ENCODE peak calls at places on chromosomes 12 and 14, in six cellular contexts. One of them, this sample, is unnamed.

GRCh38 chr12:27751386-27752047 is 28.5 kb upstream of the KLHL42 start:
- DNase-seq in thyroid gland: peak; percentile 14
- DNase-seq in CD8-positive, alpha-beta T cell: no peak
- DNase-seq in mammary epithelial cell: peak; percentile 88
- DNase-seq in K562: no peak
- DNase-seq in tibial artery: no peak
- DNase-seq in this sample: no peak

GRCh38 chr12:125861299-125862281 is 796.4 kb downstream of the AACS start:
- DNase-seq in thyroid gland: peak; percentile 22
- DNase-seq in CD8-positive, alpha-beta T cell: no peak
- DNase-seq in mammary epithelial cell: no peak
- DNase-seq in K562: peak; percentile 30
- DNase-seq in tibial artery: no peak
- DNase-seq in this sample: no peak

GRCh38 chr14:70338550-70338949 is 20.9 kb downstream of the COX16 start:
- DNase-seq in thyroid gland: no peak
- DNase-seq in CD8-positive, alpha-beta T cell: no peak
- DNase-seq in mammary epithelial cell: no peak
- DNase-seq in K562: no peak
- DNase-seq in tibial artery: no peak
- DNase-seq in this sample: no peak

GRCh38 chr14:75522224-75522764 is at the start of gene BATF:
- DNase-seq in thyroid gland: peak; percentile 12
- DNase-seq in CD8-positive, alpha-beta T cell: peak; percentile 66
- DNase-seq in mammary epithelial cell: no peak
- DNase-seq in K562: no peak
- DNase-seq in tibial artery: peak; percentile 54
- DNase-seq in this sample: peak; percentile 16

GRCh38 chr14:34711169-34711568 is 3.2 kb downstream of the CFL2 start:
- DNase-seq in thyroid gland: no peak
- DNase-seq in CD8-positive, alpha-beta T cell: no peak
- DNase-seq in mammary epithelial cell: peak; percentile 54
- DNase-seq in K562: no peak
- DNase-seq in tibial artery: no peak
- DNase-seq in this sample: no peak

GRCh38 chr12:2183556-2184541 is 131.1 kb downstream of the CACNA1C start:
- DNase-seq in thyroid gland: peak; percentile 18
- DNase-seq in CD8-positive, alpha-beta T cell: no peak
- DNase-seq in mammary epithelial cell: peak; percentile 4
- DNase-seq in K562: no peak
- DNase-seq in tibial artery: no peak
- DNase-seq in this sample: no peak

GRCh38 chr12:51011960-51012359 is 14.2 kb downstream of the SLC11A2 start:
- DNase-seq in thyroid gland: peak; percentile 95
- DNase-seq in CD8-positive, alpha-beta T cell: no peak
- DNase-seq in mammary epithelial cell: no peak
- DNase-seq in K562: no peak
- DNase-seq in tibial artery: no peak
- DNase-seq in this sample: no peak

GRCh38 chr14:41285193-41285748 is 321.4 kb upstream of the LRFN5 start:
- DNase-seq in thyroid gland: no peak
- DNase-seq in CD8-positive, alpha-beta T cell: no peak
- DNase-seq in mammary epithelial cell: peak; percentile 7
- DNase-seq in K562: no peak
- DNase-seq in tibial artery: peak; percentile 21
- DNase-seq in this sample: no peak

GRCh38 chr12:52984136-52984535 is 22.1 kb upstream of the EIF4B start:
- DNase-seq in thyroid gland: no peak
- DNase-seq in CD8-positive, alpha-beta T cell: no peak
- DNase-seq in mammary epithelial cell: no peak
- DNase-seq in K562: no peak
- DNase-seq in tibial artery: no peak
- DNase-seq in this sample: no peak

GRCh38 chr12:116517431-116518045 is 41.6 kb upstream of the MAP1LC3B2 start:
- DNase-seq in thyroid gland: no peak
- DNase-seq in CD8-positive, alpha-beta T cell: no peak
- DNase-seq in mammary epithelial cell: peak; percentile 88
- DNase-seq in K562: no peak
- DNase-seq in tibial artery: no peak
- DNase-seq in this sample: no peak

GRCh38 chr12:61213646-61214045 is 1046.6 kb upstream of the USP15 start:
- DNase-seq in thyroid gland: no peak
- DNase-seq in CD8-positive, alpha-beta T cell: no peak
- DNase-seq in mammary epithelial cell: no peak
- DNase-seq in K562: no peak
- DNase-seq in tibial artery: no peak
- DNase-seq in this sample: no peak

GRCh38 chr12:100859063-100859627 is 64.6 kb downstream of the ANO4 start:
- DNase-seq in thyroid gland: no peak
- DNase-seq in CD8-positive, alpha-beta T cell: no peak
- DNase-seq in mammary epithelial cell: no peak
- DNase-seq in K562: no peak
- DNase-seq in tibial artery: no peak
- DNase-seq in this sample: no peak

GRCh38 chr12:101945361-101946232 is 68.2 kb downstream of the DRAM1 start:
- DNase-seq in thyroid gland: no peak
- DNase-seq in CD8-positive, alpha-beta T cell: no peak
- DNase-seq in mammary epithelial cell: no peak
- DNase-seq in K562: no peak
- DNase-seq in tibial artery: no peak
- DNase-seq in this sample: no peak

GRCh38 chr12:124543052-124543590 is 24.3 kb downstream of the NCOR2 start:
- DNase-seq in thyroid gland: peak; percentile 31
- DNase-seq in CD8-positive, alpha-beta T cell: no peak
- DNase-seq in mammary epithelial cell: no peak
- DNase-seq in K562: no peak
- DNase-seq in tibial artery: no peak
- DNase-seq in this sample: no peak

GRCh38 chr14:69441948-69442347 is 42.6 kb upstream of the PLEKHD1 start:
- DNase-seq in thyroid gland: no peak
- DNase-seq in CD8-positive, alpha-beta T cell: no peak
- DNase-seq in mammary epithelial cell: no peak
- DNase-seq in K562: no peak
- DNase-seq in tibial artery: no peak
- DNase-seq in this sample: no peak

GRCh38 chr12:29742646-29743045 is 41.1 kb downstream of the TMTC1 start:
- DNase-seq in thyroid gland: no peak
- DNase-seq in CD8-positive, alpha-beta T cell: no peak
- DNase-seq in mammary epithelial cell: no peak
- DNase-seq in K562: no peak
- DNase-seq in tibial artery: no peak
- DNase-seq in this sample: no peak
- H3K27ac ChIP-seq in thyroid gland: no peak overlapping the region
- H3K27ac ChIP-seq in CD8-positive, alpha-beta T cell: no peak overlapping the region
- H3K27ac ChIP-seq in mammary epithelial cell: peak overlapping the region; percentile 94
- H3K27ac ChIP-seq in K562: no peak overlapping the region
- H3K27ac ChIP-seq in tibial artery: peak overlapping the region; percentile 51
- H3K27ac ChIP-seq in this sample: peak overlapping the region; percentile 74

GRCh38 chr14:26216797-26217196 is 381.0 kb downstream of the NOVA1 start:
- DNase-seq in thyroid gland: no peak
- DNase-seq in CD8-positive, alpha-beta T cell: no peak
- DNase-seq in mammary epithelial cell: no peak
- DNase-seq in K562: no peak
- DNase-seq in tibial artery: no peak
- DNase-seq in this sample: no peak

GRCh38 chr14:26218858-26219257 is 379.0 kb downstream of the NOVA1 start:
- DNase-seq in thyroid gland: no peak
- DNase-seq in CD8-positive, alpha-beta T cell: no peak
- DNase-seq in mammary epithelial cell: no peak
- DNase-seq in K562: no peak
- DNase-seq in tibial artery: no peak
- DNase-seq in this sample: no peak

DNA sequence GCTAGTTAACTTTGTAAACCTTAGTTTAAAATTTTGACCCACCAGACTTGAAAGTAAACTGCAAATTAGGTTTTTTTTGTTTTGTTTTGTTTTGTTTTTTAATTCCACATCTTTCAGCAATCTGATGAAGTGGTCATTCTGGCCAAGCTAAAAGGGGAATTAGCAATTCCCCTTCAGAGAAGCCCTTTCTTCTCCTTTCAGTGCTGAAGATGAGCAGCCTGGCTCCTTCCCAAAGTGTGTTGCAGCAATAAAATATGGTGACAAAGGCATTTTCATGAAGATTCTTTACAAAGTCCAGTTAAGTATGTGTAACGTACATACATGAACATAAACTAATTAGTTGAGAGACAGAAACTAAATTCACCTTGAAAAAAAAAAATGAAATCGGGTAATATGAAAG is 380.1 kb downstream of the NOVA1 start:
- DNase-seq in thyroid gland: no peak
- DNase-seq in CD8-positive, alpha-beta T cell: no peak
- DNase-seq in mammary epithelial cell: no peak
- DNase-seq in K562: no peak
- DNase-seq in tibial artery: no peak
- DNase-seq in this sample: no peak
- H3K9me3 ChIP-seq in thyroid gland: no peaks in the 10 kb centered on the region
- H3K9me3 ChIP-seq in CD8-positive, alpha-beta T cell: no peaks in the 10 kb centered on the region
- H3K9me3 ChIP-seq in mammary epithelial cell: peaks cover 21% of the 10 kb centered on the region
- H3K9me3 ChIP-seq in K562: no peaks in the 10 kb centered on the region
- H3K9me3 ChIP-seq in tibial artery: no peaks in the 10 kb centered on the region
- H3K9me3 ChIP-seq in this sample: no peaks in the 10 kb centered on the region

GRCh38 chr12:121432740-121433476 is 33.0 kb downstream of the RNF34 start:
- DNase-seq in thyroid gland: no peak
- DNase-seq in CD8-positive, alpha-beta T cell: no peak
- DNase-seq in mammary epithelial cell: no peak
- DNase-seq in K562: no peak
- DNase-seq in tibial artery: no peak
- DNase-seq in this sample: no peak
- H3K36me3 ChIP-seq in thyroid gland: peaks cover 32% of the 10 kb centered on the region
- H3K36me3 ChIP-seq in CD8-positive, alpha-beta T cell: peaks cover 46% of the 10 kb centered on the region
- H3K36me3 ChIP-seq in mammary epithelial cell: peaks cover 30% of the 10 kb centered on the region
- H3K36me3 ChIP-seq in K562: peaks cover 83% of the 10 kb centered on the region
- H3K36me3 ChIP-seq in tibial artery: peaks cover 66% of the 10 kb centered on the region
- H3K36me3 ChIP-seq in this sample: peaks cover 69% of the 10 kb centered on the region

DNA sequence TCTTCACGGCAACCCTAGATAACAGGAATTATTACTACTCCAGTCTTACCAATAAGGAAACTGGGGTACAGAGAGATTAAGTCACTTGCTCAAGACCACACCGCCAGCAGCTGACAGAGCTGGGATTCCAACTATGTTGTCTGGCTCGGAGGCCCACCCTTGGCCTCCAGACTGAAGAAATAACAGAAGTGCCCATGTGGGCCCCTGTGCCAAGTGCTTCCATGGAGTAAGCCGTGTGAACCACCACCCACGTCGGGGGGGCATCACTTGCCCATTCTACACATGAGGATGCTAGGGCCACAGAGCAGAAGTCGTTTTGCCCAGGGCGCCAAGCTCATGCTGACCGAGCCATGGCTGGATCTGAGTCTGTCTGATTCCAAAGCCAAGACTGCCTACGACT is 926 bp upstream of the CMKLR1 start:
- DNase-seq in thyroid gland: no peak
- DNase-seq in CD8-positive, alpha-beta T cell: no peak
- DNase-seq in mammary epithelial cell: no peak
- DNase-seq in K562: no peak
- DNase-seq in tibial artery: peak; percentile 81
- DNase-seq in this sample: peak; percentile 90
- H3K27ac ChIP-seq in thyroid gland: no peak overlapping the region
- H3K27ac ChIP-seq in CD8-positive, alpha-beta T cell: no peak overlapping the region
- H3K27ac ChIP-seq in mammary epithelial cell: no peak overlapping the region
- H3K27ac ChIP-seq in K562: no peak overlapping the region
- H3K27ac ChIP-seq in tibial artery: peak overlapping the region; percentile 92
- H3K27ac ChIP-seq in this sample: peak overlapping the region; percentile 88

GRCh38 chr14:29645117-29645516 is 282.5 kb downstream of the PRKD1 start:
- DNase-seq in thyroid gland: no peak
- DNase-seq in CD8-positive, alpha-beta T cell: no peak
- DNase-seq in mammary epithelial cell: no peak
- DNase-seq in K562: peak; percentile 12
- DNase-seq in tibial artery: no peak
- DNase-seq in this sample: no peak

GRCh38 chr14:29650554-29651269 is 276.9 kb downstream of the PRKD1 start:
- DNase-seq in thyroid gland: no peak
- DNase-seq in CD8-positive, alpha-beta T cell: no peak
- DNase-seq in mammary epithelial cell: no peak
- DNase-seq in K562: no peak
- DNase-seq in tibial artery: no peak
- DNase-seq in this sample: no peak

GRCh38 chr14:29643415-29644206 is 284.0 kb downstream of the PRKD1 start:
- DNase-seq in thyroid gland: no peak
- DNase-seq in CD8-positive, alpha-beta T cell: no peak
- DNase-seq in mammary epithelial cell: peak; percentile 16
- DNase-seq in K562: no peak
- DNase-seq in tibial artery: no peak
- DNase-seq in this sample: no peak

GRCh38 chr14:29649170-29649569 is 278.5 kb downstream of the PRKD1 start:
- DNase-seq in thyroid gland: no peak
- DNase-seq in CD8-positive, alpha-beta T cell: no peak
- DNase-seq in mammary epithelial cell: no peak
- DNase-seq in K562: no peak
- DNase-seq in tibial artery: no peak
- DNase-seq in this sample: no peak

DNA sequence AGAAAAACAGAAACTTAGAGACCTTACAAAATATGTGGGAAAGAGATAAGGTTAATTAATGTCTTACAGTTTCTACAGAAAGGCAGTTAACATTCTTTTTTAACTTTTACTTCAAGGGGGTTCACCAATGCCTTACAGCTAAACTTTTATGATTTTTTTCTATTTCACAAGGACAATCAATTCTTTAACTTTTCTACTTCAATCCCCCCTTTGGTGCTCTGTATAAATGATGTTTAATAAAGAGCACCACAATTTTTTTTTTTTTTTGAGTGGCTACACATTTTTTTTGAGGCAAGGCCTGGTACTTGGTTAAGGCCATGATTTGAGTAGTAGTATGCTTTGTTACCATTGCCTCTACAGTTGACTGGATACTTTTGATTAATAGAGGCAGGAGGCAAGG is 279.6 kb downstream of the PRKD1 start:
- DNase-seq in thyroid gland: no peak
- DNase-seq in CD8-positive, alpha-beta T cell: no peak
- DNase-seq in mammary epithelial cell: no peak
- DNase-seq in K562: no peak
- DNase-seq in tibial artery: no peak
- DNase-seq in this sample: no peak
- H3K9me3 ChIP-seq in thyroid gland: no peaks in the 10 kb centered on the region
- H3K9me3 ChIP-seq in CD8-positive, alpha-beta T cell: peaks cover 4% of the 10 kb centered on the region
- H3K9me3 ChIP-seq in mammary epithelial cell: peaks cover 26% of the 10 kb centered on the region
- H3K9me3 ChIP-seq in K562: peaks cover 20% of the 10 kb centered on the region
- H3K9me3 ChIP-seq in tibial artery: peaks cover 4% of the 10 kb centered on the region
- H3K9me3 ChIP-seq in this sample: peaks cover 11% of the 10 kb centered on the region

GRCh38 chr14:103662591-103662990 is 33.6 kb downstream of the KLC1 start:
- DNase-seq in thyroid gland: no peak
- DNase-seq in CD8-positive, alpha-beta T cell: no peak
- DNase-seq in mammary epithelial cell: no peak
- DNase-seq in K562: no peak
- DNase-seq in tibial artery: no peak
- DNase-seq in this sample: no peak
- H3K36me3 ChIP-seq in thyroid gland: peaks cover 61% of the 10 kb centered on the region
- H3K36me3 ChIP-seq in CD8-positive, alpha-beta T cell: peaks cover 34% of the 10 kb centered on the region
- H3K36me3 ChIP-seq in mammary epithelial cell: peaks cover 23% of the 10 kb centered on the region
- H3K36me3 ChIP-seq in K562: peaks cover 55% of the 10 kb centered on the region
- H3K36me3 ChIP-seq in tibial artery: peaks cover 92% of the 10 kb centered on the region
- H3K36me3 ChIP-seq in this sample: peaks cover 61% of the 10 kb centered on the region

This sample was measured in ascending aorta.